ENCODE peak calls at places on chromosome 21, in six cellular contexts. One of them, this sample, is unnamed. For H3K27me3, the result is how much of the 10 kb centered on the place peaks cover.

GRCh38 chr21:44434568-44434925 is 20.8 kb upstream of the LRRC3 start:
- DNase-seq in cardiac muscle cell: no peak
- DNase-seq in Peyer's patch: no peak
- DNase-seq in mesendoderm: no peak
- DNase-seq in left lung: peak
- DNase-seq in CD8-positive, alpha-beta memory T cell: no peak
- DNase-seq in this sample: peak

GRCh38 chr21:33414068-33414467 is 10.9 kb downstream of the IFNGR2 start:
- DNase-seq in cardiac muscle cell: no peak
- DNase-seq in Peyer's patch: no peak
- DNase-seq in mesendoderm: no peak
- DNase-seq in left lung: no peak
- DNase-seq in CD8-positive, alpha-beta memory T cell: no peak
- DNase-seq in this sample: no peak

GRCh38 chr21:14977814-14978213 is 87.0 kb downstream of the NRIP1 start:
- DNase-seq in cardiac muscle cell: no peak
- DNase-seq in Peyer's patch: no peak
- DNase-seq in mesendoderm: no peak
- DNase-seq in left lung: no peak
- DNase-seq in CD8-positive, alpha-beta memory T cell: no peak
- DNase-seq in this sample: no peak

GRCh38 chr21:19607983-19608668 is 1204.5 kb upstream of the TMPRSS15 start:
- DNase-seq in cardiac muscle cell: no peak
- DNase-seq in Peyer's patch: no peak
- DNase-seq in mesendoderm: peak
- DNase-seq in left lung: no peak
- DNase-seq in CD8-positive, alpha-beta memory T cell: no peak
- DNase-seq in this sample: no peak

GRCh38 chr21:33267250-33267649 is 1.1 kb downstream of the IL10RB start:
- DNase-seq in cardiac muscle cell: no peak
- DNase-seq in Peyer's patch: no peak
- DNase-seq in mesendoderm: no peak
- DNase-seq in left lung: no peak
- DNase-seq in CD8-positive, alpha-beta memory T cell: no peak
- DNase-seq in this sample: no peak

GRCh38 chr21:14119038-14119437 is 91.7 kb downstream of the LIPI start:
- DNase-seq in cardiac muscle cell: no peak
- DNase-seq in Peyer's patch: no peak
- DNase-seq in mesendoderm: peak
- DNase-seq in left lung: no peak
- DNase-seq in CD8-positive, alpha-beta memory T cell: no peak
- DNase-seq in this sample: no peak

GRCh38 chr21:33286600-33287456 is 20.7 kb downstream of the IL10RB start:
- DNase-seq in cardiac muscle cell: peak
- DNase-seq in Peyer's patch: no peak
- DNase-seq in mesendoderm: peak
- DNase-seq in left lung: no peak
- DNase-seq in CD8-positive, alpha-beta memory T cell: no peak
- DNase-seq in this sample: no peak

GRCh38 chr21:21712761-21713558 is 714.8 kb downstream of the NCAM2 start:
- DNase-seq in cardiac muscle cell: peak
- DNase-seq in Peyer's patch: no peak
- DNase-seq in mesendoderm: no peak
- DNase-seq in left lung: no peak
- DNase-seq in CD8-positive, alpha-beta memory T cell: no peak
- DNase-seq in this sample: no peak

GRCh38 chr21:33948951-33949444 is 33.4 kb upstream of the ATP5PO start:
- DNase-seq in cardiac muscle cell: no peak
- DNase-seq in Peyer's patch: no peak
- DNase-seq in mesendoderm: no peak
- DNase-seq in left lung: no peak
- DNase-seq in CD8-positive, alpha-beta memory T cell: no peak
- DNase-seq in this sample: no peak

DNA sequence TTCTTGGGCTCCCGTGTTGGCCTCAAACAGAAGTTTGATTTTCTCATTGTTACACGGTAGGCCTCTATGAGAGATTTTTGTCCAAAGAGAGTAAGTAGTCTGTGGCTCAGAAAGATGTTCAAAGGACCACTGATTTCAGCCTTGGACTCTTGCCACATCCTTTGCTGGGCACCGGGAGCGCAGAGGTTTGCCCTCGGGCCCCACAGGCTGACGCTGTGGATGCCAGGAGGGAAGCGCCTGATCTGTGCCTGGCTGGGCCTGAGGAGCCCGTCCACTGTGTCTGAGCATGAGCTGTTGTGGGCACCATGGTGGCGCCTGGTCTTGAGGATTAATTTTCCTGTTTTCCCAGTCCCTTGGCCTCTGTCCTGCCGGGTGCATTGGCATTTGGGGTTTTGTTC is 52.3 kb downstream of the PCNT start:
- DNase-seq in cardiac muscle cell: no peak
- DNase-seq in Peyer's patch: no peak
- DNase-seq in mesendoderm: no peak
- DNase-seq in left lung: peak
- DNase-seq in CD8-positive, alpha-beta memory T cell: no peak
- DNase-seq in this sample: peak
- H3K27ac ChIP-seq in cardiac muscle cell: no peak
- H3K27ac ChIP-seq in Peyer's patch: no peak
- H3K27ac ChIP-seq in mesendoderm: no peak
- H3K27ac ChIP-seq in left lung: no peak
- H3K27ac ChIP-seq in CD8-positive, alpha-beta memory T cell: no peak
- H3K27ac ChIP-seq in this sample: peak

GRCh38 chr21:42056996-42057689 is 14.0 kb upstream of the UMODL1 start:
- DNase-seq in cardiac muscle cell: peak
- DNase-seq in Peyer's patch: no peak
- DNase-seq in mesendoderm: no peak
- DNase-seq in left lung: peak
- DNase-seq in CD8-positive, alpha-beta memory T cell: no peak
- DNase-seq in this sample: no peak
- H3K27me3 ChIP-seq in cardiac muscle cell: under half
- H3K27me3 ChIP-seq in Peyer's patch: under half
- H3K27me3 ChIP-seq in mesendoderm: under half
- H3K27me3 ChIP-seq in left lung: under half
- H3K27me3 ChIP-seq in CD8-positive, alpha-beta memory T cell: under half
- H3K27me3 ChIP-seq in this sample: under half

GRCh38 chr21:17231771-17232170 is 281.1 kb upstream of the CXADR start:
- DNase-seq in cardiac muscle cell: no peak
- DNase-seq in Peyer's patch: no peak
- DNase-seq in mesendoderm: no peak
- DNase-seq in left lung: no peak
- DNase-seq in CD8-positive, alpha-beta memory T cell: no peak
- DNase-seq in this sample: no peak
- H3K27ac ChIP-seq in cardiac muscle cell: no peak
- H3K27ac ChIP-seq in Peyer's patch: no peak
- H3K27ac ChIP-seq in mesendoderm: no peak
- H3K27ac ChIP-seq in left lung: no peak
- H3K27ac ChIP-seq in CD8-positive, alpha-beta memory T cell: no peak
- H3K27ac ChIP-seq in this sample: no peak

DNA sequence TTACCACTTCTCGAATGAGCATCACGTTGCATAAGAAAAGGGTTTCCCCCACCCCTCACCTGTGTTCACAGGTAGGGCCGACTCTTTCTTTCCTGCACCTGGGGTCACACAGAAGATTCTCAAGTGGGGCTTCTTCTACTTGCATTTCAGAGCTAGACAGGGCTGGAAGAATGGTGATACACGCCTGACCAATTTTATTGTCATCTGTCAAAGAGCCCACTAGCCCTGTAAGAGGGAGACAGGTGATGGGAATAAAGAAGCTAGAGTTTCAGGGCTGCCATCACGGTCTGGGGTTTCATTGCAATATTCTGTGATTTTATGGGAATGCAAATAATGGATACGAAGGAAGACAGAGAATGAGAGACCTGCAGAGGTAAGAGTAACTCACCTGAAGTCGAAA is 78.5 kb upstream of the DSCAM start:
- DNase-seq in cardiac muscle cell: no peak
- DNase-seq in Peyer's patch: no peak
- DNase-seq in mesendoderm: no peak
- DNase-seq in left lung: no peak
- DNase-seq in CD8-positive, alpha-beta memory T cell: no peak
- DNase-seq in this sample: no peak
- H3K27me3 ChIP-seq in cardiac muscle cell: under half
- H3K27me3 ChIP-seq in Peyer's patch: under half
- H3K27me3 ChIP-seq in mesendoderm: under half
- H3K27me3 ChIP-seq in left lung: under half
- H3K27me3 ChIP-seq in CD8-positive, alpha-beta memory T cell: under half
- H3K27me3 ChIP-seq in this sample: under half

GRCh38 chr21:29443398-29444010 is 144.8 kb downstream of the BACH1 start:
- DNase-seq in cardiac muscle cell: peak
- DNase-seq in Peyer's patch: no peak
- DNase-seq in mesendoderm: no peak
- DNase-seq in left lung: no peak
- DNase-seq in CD8-positive, alpha-beta memory T cell: no peak
- DNase-seq in this sample: no peak
- H3K27ac ChIP-seq in cardiac muscle cell: no peak
- H3K27ac ChIP-seq in Peyer's patch: no peak
- H3K27ac ChIP-seq in mesendoderm: no peak
- H3K27ac ChIP-seq in left lung: no peak
- H3K27ac ChIP-seq in CD8-positive, alpha-beta memory T cell: no peak
- H3K27ac ChIP-seq in this sample: no peak

GRCh38 chr21:38668501-38668900 is 137.2 kb upstream of the ETS2 start:
- DNase-seq in cardiac muscle cell: no peak
- DNase-seq in Peyer's patch: no peak
- DNase-seq in mesendoderm: no peak
- DNase-seq in left lung: no peak
- DNase-seq in CD8-positive, alpha-beta memory T cell: no peak
- DNase-seq in this sample: no peak
- H3K27me3 ChIP-seq in cardiac muscle cell: under half
- H3K27me3 ChIP-seq in Peyer's patch: under half
- H3K27me3 ChIP-seq in mesendoderm: under half
- H3K27me3 ChIP-seq in left lung: under half
- H3K27me3 ChIP-seq in CD8-positive, alpha-beta memory T cell: under half
- H3K27me3 ChIP-seq in this sample: under half

DNA sequence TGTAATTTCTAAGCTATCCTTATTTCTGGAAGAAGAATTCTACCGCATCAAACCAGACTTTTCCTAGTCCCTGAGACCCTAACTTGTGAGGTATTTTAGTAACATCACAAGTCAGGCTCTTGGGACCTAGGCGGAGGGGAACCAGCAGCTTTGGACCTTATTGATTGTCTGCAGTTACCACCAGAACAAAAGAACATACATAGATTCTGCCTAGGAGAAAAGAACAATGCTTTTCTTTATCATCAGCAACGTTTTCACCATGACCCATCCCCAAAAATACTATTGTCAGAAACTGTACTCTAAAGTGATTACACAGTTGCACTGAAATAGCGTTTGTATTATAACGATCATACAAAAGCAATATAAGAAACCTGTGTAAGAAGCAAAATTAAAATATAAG is 860.4 kb downstream of the USP25 start:
- DNase-seq in cardiac muscle cell: no peak
- DNase-seq in Peyer's patch: no peak
- DNase-seq in mesendoderm: no peak
- DNase-seq in left lung: no peak
- DNase-seq in CD8-positive, alpha-beta memory T cell: no peak
- DNase-seq in this sample: no peak
- H3K27ac ChIP-seq in cardiac muscle cell: no peak
- H3K27ac ChIP-seq in Peyer's patch: no peak
- H3K27ac ChIP-seq in mesendoderm: no peak
- H3K27ac ChIP-seq in left lung: no peak
- H3K27ac ChIP-seq in CD8-positive, alpha-beta memory T cell: no peak
- H3K27ac ChIP-seq in this sample: no peak